ENCODE peak calls at places on chromosomes 4 and X, in seven cellular contexts. M is activated CD4-positive, alpha-beta T cell treated with anti-CD3 and anti-CD28 coated beads, Interleukin-2, amount 10 ng/mL, durations not matched to agents 7 days and 5 days; P is ascending aorta; J is retina; A is mammary epithelial cell; V is breast epithelium; K is COR-L47. B is an unnamed sample.

GRCh38 chrX:30060718-30061117 is 154.6 kb upstream of the MAGEB2 start:
- DNase-seq in M (no peak), P (no peak), J (peak), A (peak), V (no peak), K (peak), B (no peak)

GRCh38 chr4:24915121-24915922 is 2.5 kb upstream of the CCDC149 start:
- DNase-seq in M (no peak), P (no peak), J (no peak), A (no peak), V (peak), K (no peak), B (peak)

GRCh38 chrX:140480765-140481164 is 24.1 kb downstream of the SOX3 start:
- DNase-seq in M (no peak), P (no peak), J (no peak), A (no peak), V (no peak), K (no peak), B (no peak)

GRCh38 chr4:157141976-157142375 is 66.0 kb downstream of the GLRB start:
- DNase-seq in M (no peak), P (no peak), J (no peak), A (no peak), V (no peak), K (no peak), B (no peak)

GRCh38 chrX:107678957-107679740 is 50.8 kb downstream of the PRPS1 start:
- DNase-seq in M (peak), P (peak), J (no peak), A (peak), V (peak), K (no peak), B (no peak)

GRCh38 chr4:5036239-5036638 is 15.0 kb upstream of the STK32B start:
- DNase-seq in M (no peak), P (no peak), J (no peak), A (no peak), V (no peak), K (no peak), B (no peak)

GRCh38 chr4:111943796-111944203 is 201.5 kb upstream of the FAM241A start:
- DNase-seq in M (no peak), P (no peak), J (peak), A (peak), V (no peak), K (peak), B (peak)

GRCh38 chr4:173231916-173232315 is 63.3 kb downstream of the GALNT7 start:
- DNase-seq in M (no peak), P (no peak), J (no peak), A (peak), V (no peak), K (no peak), B (no peak)

GRCh38 chrX:12814434-12814833 is 23.2 kb downstream of the PRPS2 start:
- DNase-seq in M (peak), P (no peak), J (peak), A (peak), V (no peak), K (peak), B (peak)

GRCh38 chr4:1859389-1859753 is 3.4 kb upstream of the LETM1 start:
- DNase-seq in M (no peak), P (no peak), J (no peak), A (no peak), V (no peak), K (no peak), B (no peak)

GRCh38 chr4:145061325-145061920 is 36.6 kb downstream of the ANAPC10 start:
- DNase-seq in M (no peak), P (no peak), J (no peak), A (peak), V (no peak), K (peak), B (peak)

GRCh38 chrX:82127228-82128123 is 925.6 kb downstream of the SH3BGRL start:
- DNase-seq in M (peak), P (no peak), J (no peak), A (no peak), V (no peak), K (no peak), B (peak)

GRCh38 chr4:168451331-168451730 is 29.0 kb downstream of the DDX60L start:
- DNase-seq in M (no peak), P (no peak), J (no peak), A (no peak), V (no peak), K (no peak), B (no peak)

GRCh38 chr4:37219251-37219650 is 25.3 kb upstream of the NWD2 start:
- DNase-seq in M (no peak), P (no peak), J (no peak), A (no peak), V (no peak), K (peak), B (no peak)

GRCh38 chrX:1323315-1323714 is 13.3 kb upstream of the IL3RA start:
- DNase-seq in M (peak), P (no peak), J (peak), A (no peak), V (no peak), K (no peak), B (peak)

GRCh38 chrX:38561951-38562719 is 793 bp downstream of the TSPAN7 start:
- DNase-seq in M (no peak), P (no peak), J (peak), A (no peak), V (no peak), K (peak), B (no peak)

GRCh38 chr4:158217763-158218162 is 7.5 kb downstream of the TMEM144 start:
- DNase-seq in M (no peak), P (no peak), J (no peak), A (no peak), V (no peak), K (no peak), B (no peak)

GRCh38 chr4:131613824-131614216 is 1535.3 kb upstream of the PCDH10 start:
- DNase-seq in M (no peak), P (no peak), J (no peak), A (peak), V (no peak), K (no peak), B (no peak)

GRCh38 chrX:39895228-39896110 is 202.3 kb downstream of the BCOR start:
- DNase-seq in M (no peak), P (no peak), J (no peak), A (peak), V (peak), K (peak), B (no peak)

GRCh38 chr4:70473691-70474090 is 1.7 kb downstream of the MUC7 start:
- DNase-seq in M (no peak), P (no peak), J (no peak), A (no peak), V (no peak), K (no peak), B (no peak)

GRCh38 chr4:14711259-14711658 is 291.0 kb upstream of the CPEB2 start:
- DNase-seq in M (no peak), P (no peak), J (no peak), A (no peak), V (no peak), K (no peak), B (no peak)

GRCh38 chrX:153866302-153867019 is 19.5 kb downstream of the L1CAM start:
- DNase-seq in M (no peak), P (no peak), J (no peak), A (no peak), V (no peak), K (no peak), B (no peak)

GRCh38 chrX:10892605-10893225 is 218.4 kb upstream of the HCCS start:
- DNase-seq in M (no peak), P (no peak), J (no peak), A (peak), V (no peak), K (no peak), B (no peak)

GRCh38 chrX:40227111-40227510 is 129.4 kb upstream of the BCOR start:
- DNase-seq in M (no peak), P (no peak), J (no peak), A (no peak), V (no peak), K (no peak), B (no peak)

GRCh38 chrX:9786839-9787635 is 808 bp downstream of the SHROOM2 start:
- DNase-seq in M (no peak), P (no peak), J (peak), A (no peak), V (no peak), K (no peak), B (no peak)

GRCh38 chr4:69823048-69823447 is 36.9 kb downstream of the SULT1E1 start:
- DNase-seq in M (no peak), P (no peak), J (no peak), A (no peak), V (no peak), K (no peak), B (no peak)

GRCh38 chr4:173191623-173192041 is 23.0 kb downstream of the GALNT7 start:
- DNase-seq in M (no peak), P (no peak), J (no peak), A (peak), V (no peak), K (peak), B (no peak)

GRCh38 chr4:148015058-148015457 is 283.2 kb downstream of the ARHGAP10 start:
- DNase-seq in M (no peak), P (no peak), J (no peak), A (no peak), V (no peak), K (no peak), B (no peak)

GRCh38 chr4:183059797-183060196 is 39.3 kb upstream of the WWC2 start:
- DNase-seq in M (no peak), P (no peak), J (no peak), A (no peak), V (no peak), K (no peak), B (no peak)

B was measured in GM13977.